ENCODE peak calls at places on chromosomes 1 and 21, in six cellular contexts. One of them, this sample, is unnamed.

GRCh38 chr1:181134543-181135461 is 46.3 kb downstream of the IER5 start:
- DNase-seq in A549: peak; percentile 77
- DNase-seq in breast epithelium: peak; percentile 65
- DNase-seq in AG04450: peak; percentile 38
- DNase-seq in SJSA1: peak; percentile 74
- DNase-seq in uterus: no peak
- DNase-seq in this sample: no peak

GRCh38 chr21:36721817-36722216 is 22.9 kb downstream of the SIM2 start:
- DNase-seq in AG04450: no peak
- DNase-seq in breast epithelium: no peak
- DNase-seq in A549: no peak
- DNase-seq in SJSA1: no peak
- DNase-seq in uterus: no peak
- DNase-seq in this sample: no peak

GRCh38 chr1:242784807-242785206 is 260.3 kb upstream of the PLD5 start:
- DNase-seq in uterus: no peak
- DNase-seq in breast epithelium: no peak
- DNase-seq in AG04450: no peak
- DNase-seq in SJSA1: no peak
- DNase-seq in A549: no peak
- DNase-seq in this sample: no peak

GRCh38 chr21:28579986-28580550 is 412.6 kb downstream of the LTN1 start:
- DNase-seq in A549: no peak
- DNase-seq in uterus: no peak
- DNase-seq in breast epithelium: no peak
- DNase-seq in AG04450: no peak
- DNase-seq in SJSA1: no peak
- DNase-seq in this sample: peak; percentile 56

GRCh38 chr1:29145739-29146437 is 22.2 kb upstream of the TMEM200B start:
- DNase-seq in A549: peak; percentile 75
- DNase-seq in AG04450: peak; percentile 49
- DNase-seq in SJSA1: no peak
- DNase-seq in uterus: no peak
- DNase-seq in breast epithelium: no peak
- DNase-seq in this sample: no peak

GRCh38 chr1:44072204-44072603 is 40.9 kb upstream of the SLC6A9 start:
- DNase-seq in SJSA1: peak; percentile 79
- DNase-seq in uterus: no peak
- DNase-seq in breast epithelium: no peak
- DNase-seq in AG04450: peak; percentile 89
- DNase-seq in A549: no peak
- DNase-seq in this sample: peak; percentile 19

GRCh38 chr1:166813508-166814223 is 25.6 kb upstream of the POGK start:
- DNase-seq in AG04450: no peak
- DNase-seq in A549: no peak
- DNase-seq in breast epithelium: no peak
- DNase-seq in SJSA1: no peak
- DNase-seq in uterus: no peak
- DNase-seq in this sample: no peak

GRCh38 chr1:97136971-97137370 is 415.4 kb downstream of the PTBP2 start:
- DNase-seq in AG04450: no peak
- DNase-seq in SJSA1: no peak
- DNase-seq in breast epithelium: no peak
- DNase-seq in uterus: no peak
- DNase-seq in A549: no peak
- DNase-seq in this sample: no peak

GRCh38 chr1:234691567-234691966 is 81.6 kb upstream of the IRF2BP2 start:
- DNase-seq in SJSA1: no peak
- DNase-seq in AG04450: no peak
- DNase-seq in breast epithelium: no peak
- DNase-seq in uterus: no peak
- DNase-seq in A549: peak; percentile 45
- DNase-seq in this sample: no peak

GRCh38 chr1:223872308-223872878 is 26.6 kb upstream of the TP53BP2 start:
- DNase-seq in breast epithelium: no peak
- DNase-seq in AG04450: no peak
- DNase-seq in A549: no peak
- DNase-seq in SJSA1: no peak
- DNase-seq in uterus: no peak
- DNase-seq in this sample: no peak

GRCh38 chr1:96366516-96366915 is 355.1 kb upstream of the PTBP2 start:
- DNase-seq in SJSA1: no peak
- DNase-seq in uterus: no peak
- DNase-seq in breast epithelium: no peak
- DNase-seq in AG04450: no peak
- DNase-seq in A549: no peak
- DNase-seq in this sample: no peak

GRCh38 chr1:165434264-165434663 is 10.7 kb downstream of the RXRG start:
- DNase-seq in SJSA1: no peak
- DNase-seq in uterus: no peak
- DNase-seq in AG04450: no peak
- DNase-seq in breast epithelium: no peak
- DNase-seq in A549: no peak
- DNase-seq in this sample: no peak

GRCh38 chr1:18748435-18748834 is 111.0 kb downstream of the TAS1R2 start:
- DNase-seq in SJSA1: no peak
- DNase-seq in AG04450: no peak
- DNase-seq in uterus: no peak
- DNase-seq in breast epithelium: no peak
- DNase-seq in A549: no peak
- DNase-seq in this sample: no peak

GRCh38 chr1:221328371-221328770 is 413.5 kb downstream of the DUSP10 start:
- DNase-seq in SJSA1: no peak
- DNase-seq in breast epithelium: no peak
- DNase-seq in AG04450: no peak
- DNase-seq in A549: no peak
- DNase-seq in uterus: no peak
- DNase-seq in this sample: no peak

GRCh38 chr1:176625365-176625764 is 162.4 kb downstream of the PAPPA2 start:
- DNase-seq in breast epithelium: no peak
- DNase-seq in A549: no peak
- DNase-seq in SJSA1: no peak
- DNase-seq in AG04450: no peak
- DNase-seq in uterus: no peak
- DNase-seq in this sample: no peak

GRCh38 chr1:68111804-68112436 is 61.5 kb upstream of the DIRAS3 start:
- DNase-seq in AG04450: peak; percentile 77
- DNase-seq in breast epithelium: peak; percentile 62
- DNase-seq in uterus: peak; percentile 56
- DNase-seq in SJSA1: peak; percentile 56
- DNase-seq in A549: peak; percentile 79
- DNase-seq in this sample: peak; percentile 70

GRCh38 chr21:42336065-42336464 is 14.7 kb downstream of the TFF2 start:
- DNase-seq in breast epithelium: no peak
- DNase-seq in SJSA1: peak; percentile 55
- DNase-seq in AG04450: no peak
- DNase-seq in uterus: no peak
- DNase-seq in A549: no peak
- DNase-seq in this sample: no peak

GRCh38 chr1:175169305-175170018 is 23.1 kb downstream of the KIAA0040 start:
- DNase-seq in uterus: no peak
- DNase-seq in SJSA1: peak; percentile 52
- DNase-seq in A549: no peak
- DNase-seq in breast epithelium: no peak
- DNase-seq in AG04450: no peak
- DNase-seq in this sample: no peak

GRCh38 chr1:78699813-78700212 is 50.2 kb downstream of the IFI44 start:
- DNase-seq in AG04450: no peak
- DNase-seq in uterus: no peak
- DNase-seq in breast epithelium: no peak
- DNase-seq in A549: no peak
- DNase-seq in SJSA1: no peak
- DNase-seq in this sample: no peak

GRCh38 chr1:118074101-118074500 is 110.9 kb downstream of the SPAG17 start:
- DNase-seq in A549: no peak
- DNase-seq in SJSA1: no peak
- DNase-seq in AG04450: no peak
- DNase-seq in uterus: no peak
- DNase-seq in breast epithelium: no peak
- DNase-seq in this sample: no peak

GRCh38 chr1:88731475-88731874 is 47.4 kb downstream of the PKN2 start:
- DNase-seq in breast epithelium: no peak
- DNase-seq in AG04450: peak; percentile 82
- DNase-seq in uterus: peak; percentile 79
- DNase-seq in A549: peak; percentile 4
- DNase-seq in SJSA1: peak; percentile 58
- DNase-seq in this sample: peak; percentile 23

GRCh38 chr21:32565856-32566465 is 19.4 kb downstream of the TCP10L start:
- DNase-seq in A549: no peak
- DNase-seq in SJSA1: no peak
- DNase-seq in uterus: no peak
- DNase-seq in breast epithelium: no peak
- DNase-seq in AG04450: no peak
- DNase-seq in this sample: no peak

GRCh38 chr1:173507205-173507846 is 30.2 kb downstream of the PRDX6 start:
- DNase-seq in SJSA1: no peak
- DNase-seq in A549: peak; percentile 63
- DNase-seq in breast epithelium: no peak
- DNase-seq in AG04450: peak; percentile 49
- DNase-seq in uterus: no peak
- DNase-seq in this sample: no peak

GRCh38 chr1:205769641-205770365 is 5.5 kb downstream of the RAB29 start:
- DNase-seq in SJSA1: peak; percentile 48
- DNase-seq in AG04450: no peak
- DNase-seq in breast epithelium: no peak
- DNase-seq in A549: no peak
- DNase-seq in uterus: no peak
- DNase-seq in this sample: no peak

GRCh38 chr1:12435639-12436344 is 182.2 kb downstream of the DHRS3 start:
- DNase-seq in breast epithelium: no peak
- DNase-seq in uterus: no peak
- DNase-seq in AG04450: no peak
- DNase-seq in A549: no peak
- DNase-seq in SJSA1: no peak
- DNase-seq in this sample: no peak

GRCh38 chr1:160219062-160219929 is 14.1 kb downstream of the PEA15 start:
- DNase-seq in AG04450: peak; percentile 55
- DNase-seq in uterus: no peak
- DNase-seq in SJSA1: peak; percentile 74
- DNase-seq in A549: peak; percentile 70
- DNase-seq in breast epithelium: peak; percentile 61
- DNase-seq in this sample: peak; percentile 68

GRCh38 chr1:113452921-113453770 is 62.8 kb downstream of the MAGI3 start:
- DNase-seq in uterus: no peak
- DNase-seq in SJSA1: no peak
- DNase-seq in A549: peak; percentile 51
- DNase-seq in breast epithelium: no peak
- DNase-seq in AG04450: no peak
- DNase-seq in this sample: no peak

DNA sequence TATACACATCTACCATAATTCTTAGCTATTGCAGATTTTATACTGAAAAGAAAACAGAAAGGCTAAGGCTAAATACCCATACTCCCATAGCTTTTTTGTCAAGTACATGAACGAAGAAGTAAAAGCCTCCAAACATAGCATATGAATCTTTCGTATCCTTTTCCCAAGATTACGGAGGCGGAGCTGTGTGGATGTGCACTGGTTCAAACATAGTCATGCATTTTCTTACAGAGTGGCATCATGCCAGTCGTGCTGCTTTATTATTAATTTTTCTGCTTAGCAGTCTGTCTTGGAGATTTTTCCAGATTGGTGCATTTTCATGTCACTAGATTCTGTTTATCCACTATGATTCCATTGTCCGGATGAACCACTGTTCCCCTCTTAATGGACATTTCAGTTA is 118.7 kb upstream of the RUNX3 start:
- DNase-seq in A549: no peak
- DNase-seq in SJSA1: no peak
- DNase-seq in AG04450: no peak
- DNase-seq in breast epithelium: no peak
- DNase-seq in uterus: no peak
- DNase-seq in this sample: no peak
- H3K27ac ChIP-seq in A549: no peak overlapping the region
- H3K27ac ChIP-seq in SJSA1: no peak overlapping the region
- H3K27ac ChIP-seq in AG04450: no peak overlapping the region
- H3K27ac ChIP-seq in breast epithelium: no peak overlapping the region
- H3K27ac ChIP-seq in uterus: no peak overlapping the region
- H3K27ac ChIP-seq in this sample: no peak overlapping the region

GRCh38 chr1:151495316-151495715 is 15.9 kb upstream of the CGN start:
- DNase-seq in breast epithelium: no peak
- DNase-seq in uterus: no peak
- DNase-seq in SJSA1: no peak
- DNase-seq in A549: no peak
- DNase-seq in AG04450: no peak
- DNase-seq in this sample: no peak

GRCh38 chr1:151491641-151492040 is 19.5 kb upstream of the CGN start:
- DNase-seq in breast epithelium: no peak
- DNase-seq in A549: no peak
- DNase-seq in AG04450: no peak
- DNase-seq in SJSA1: no peak
- DNase-seq in uterus: no peak
- DNase-seq in this sample: no peak

GRCh38 chr1:151492120-151492519 is 19.1 kb upstream of the CGN start:
- DNase-seq in SJSA1: no peak
- DNase-seq in A549: no peak
- DNase-seq in breast epithelium: no peak
- DNase-seq in uterus: no peak
- DNase-seq in AG04450: no peak
- DNase-seq in this sample: no peak

GRCh38 chr1:151493042-151493441 is 18.1 kb upstream of the CGN start:
- DNase-seq in AG04450: no peak
- DNase-seq in breast epithelium: no peak
- DNase-seq in SJSA1: no peak
- DNase-seq in uterus: no peak
- DNase-seq in A549: no peak
- DNase-seq in this sample: no peak

GRCh38 chr1:151494741-151495281 is 16.4 kb upstream of the CGN start:
- DNase-seq in A549: peak; percentile 44
- DNase-seq in uterus: no peak
- DNase-seq in breast epithelium: no peak
- DNase-seq in SJSA1: no peak
- DNase-seq in AG04450: no peak
- DNase-seq in this sample: no peak
- H3K27ac ChIP-seq in A549: no peak overlapping the region
- H3K27ac ChIP-seq in uterus: no peak overlapping the region
- H3K27ac ChIP-seq in breast epithelium: peak overlapping the region; percentile 75
- H3K27ac ChIP-seq in SJSA1: peak overlapping the region; percentile 25
- H3K27ac ChIP-seq in AG04450: no peak overlapping the region
- H3K27ac ChIP-seq in this sample: peak overlapping the region; percentile 87

DNA sequence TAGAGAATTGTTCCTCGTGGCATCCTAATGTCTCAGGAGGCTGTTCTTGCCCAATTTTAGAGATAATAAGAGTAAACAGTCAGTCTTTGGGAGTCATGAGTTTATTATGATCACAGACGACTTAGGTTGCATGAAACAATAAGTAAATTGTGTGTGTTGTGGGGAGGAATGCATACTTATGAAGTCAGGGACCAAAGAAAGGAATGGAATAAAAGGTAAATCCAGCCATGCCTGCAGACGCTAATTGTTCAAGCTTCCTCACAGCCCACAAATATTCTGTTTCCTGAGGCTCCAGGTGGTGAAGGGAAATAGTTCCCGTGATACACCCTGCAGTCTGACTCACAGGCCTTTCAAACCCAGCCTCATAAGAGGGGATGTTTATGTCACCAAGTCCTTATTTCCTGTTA is 919 bp downstream of the EPHX4 start:
- DNase-seq in breast epithelium: no peak
- DNase-seq in A549: peak; percentile 4
- DNase-seq in AG04450: no peak
- DNase-seq in uterus: no peak
- DNase-seq in SJSA1: no peak
- DNase-seq in this sample: peak; percentile 2
- H3K27ac ChIP-seq in breast epithelium: no peak overlapping the region
- H3K27ac ChIP-seq in A549: no peak overlapping the region
- H3K27ac ChIP-seq in AG04450: peak overlapping the region; percentile 39
- H3K27ac ChIP-seq in uterus: no peak overlapping the region
- H3K27ac ChIP-seq in SJSA1: no peak overlapping the region
- H3K27ac ChIP-seq in this sample: peak overlapping the region; percentile 82

GRCh38 chr1:10898921-10899320 is 102.5 kb upstream of the CASZ1 start:
- DNase-seq in SJSA1: no peak
- DNase-seq in breast epithelium: no peak
- DNase-seq in A549: no peak
- DNase-seq in uterus: no peak
- DNase-seq in AG04450: no peak
- DNase-seq in this sample: no peak
- H3K27ac ChIP-seq in SJSA1: no peak overlapping the region
- H3K27ac ChIP-seq in breast epithelium: no peak overlapping the region
- H3K27ac ChIP-seq in A549: no peak overlapping the region
- H3K27ac ChIP-seq in uterus: no peak overlapping the region
- H3K27ac ChIP-seq in AG04450: no peak overlapping the region
- H3K27ac ChIP-seq in this sample: no peak overlapping the region

This sample was measured in caudate nucleus.